ENCODE peak calls at places on chromosome 7, in nine cellular contexts. D is COLO829; B is tibial artery; J is activated CD8-positive, alpha-beta memory T cell treated with anti-CD3 and anti-CD28 coated beads for 48 hours; X is mucosa of gallbladder; Z is mammary epithelial cell; G is type B pancreatic cell; A is glomerular endothelial cell; P is stimulated activated CD4-positive, alpha-beta T cell treated with anti-CD3 and anti-CD28 coated beads, Interleukin-4, amount 100 ng/mL, for 4 hours. C is an unnamed sample.

GRCh38 chr7:130114776-130115175 is 44.4 kb downstream of the KLHDC10 start:
- DNase-seq in D (no peak), B (no peak), J (no peak), X (no peak), Z (peak; percentile 47), G (no peak), A (no peak), P (no peak), C (no peak)

GRCh38 chr7:141071260-141071854 is 2.5 kb upstream of the TMEM178B start:
- DNase-seq in D (peak; percentile 64), B (no peak), J (no peak), X (no peak), Z (no peak), G (no peak), A (no peak), P (peak; percentile 24), C (peak; percentile 74)

GRCh38 chr7:17682586-17682985 is 257.7 kb downstream of the SNX13 start:
- DNase-seq in D (no peak), B (no peak), J (no peak), X (no peak), Z (peak; percentile 36), G (no peak), A (no peak), P (no peak), C (peak; percentile 8)

GRCh38 chr7:143909863-143910262 is 7.9 kb upstream of the TCAF1 start:
- DNase-seq in D (no peak), B (no peak), J (no peak), X (no peak), Z (no peak), G (no peak), A (no peak), P (no peak), C (no peak)

GRCh38 chr7:30091431-30092386 is 43.1 kb upstream of the MTURN start:
- DNase-seq in D (peak; percentile 9), B (no peak), J (no peak), X (no peak), Z (peak; percentile 70), G (no peak), A (no peak), P (no peak), C (peak; percentile 82)

GRCh38 chr7:22781230-22781711 is 41.4 kb downstream of the TOMM7 start:
- DNase-seq in D (no peak), B (no peak), J (no peak), X (no peak), Z (peak; percentile 18), G (no peak), A (no peak), P (no peak), C (peak; percentile 69)

GRCh38 chr7:157359581-157359980 is 22.8 kb downstream of the DNAJB6 start:
- DNase-seq in D (no peak), B (no peak), J (no peak), X (no peak), Z (no peak), G (no peak), A (no peak), P (no peak), C (no peak)

GRCh38 chr7:4856336-4857056 is 5.3 kb downstream of the PAPOLB start:
- DNase-seq in D (no peak), B (no peak), J (no peak), X (no peak), Z (no peak), G (no peak), A (no peak), P (no peak), C (no peak)

GRCh38 chr7:23100697-23101096 is 4.9 kb upstream of the KLHL7 start:
- DNase-seq in D (no peak), B (no peak), J (no peak), X (no peak), Z (no peak), G (no peak), A (no peak), P (no peak), C (no peak)

GRCh38 chr7:126185959-126186580 is 1066.7 kb downstream of the GRM8 start:
- DNase-seq in D (no peak), B (no peak), J (no peak), X (no peak), Z (peak; percentile 1), G (no peak), A (no peak), P (no peak), C (no peak)